ENCODE peak calls at places on chromosomes 11 and 22, in six cellular contexts. One of them, this sample, is unnamed.

GRCh38 chr11:132300283-132300682 is 929.9 kb downstream of the NTM start:
- DNase-seq in testis: peak
- DNase-seq in stomach: no peak
- DNase-seq in uterus: no peak
- DNase-seq in Peyer's patch: no peak
- DNase-seq in heart left ventricle: no peak
- DNase-seq in this sample: no peak

GRCh38 chr11:15663778-15664218 is 549.1 kb downstream of the INSC start:
- DNase-seq in testis: peak
- DNase-seq in Peyer's patch: no peak
- DNase-seq in stomach: no peak
- DNase-seq in uterus: no peak
- DNase-seq in heart left ventricle: no peak
- DNase-seq in this sample: peak

GRCh38 chr11:57390535-57390934 is at the start of gene PRG2:
- DNase-seq in uterus: no peak
- DNase-seq in testis: no peak
- DNase-seq in stomach: no peak
- DNase-seq in heart left ventricle: no peak
- DNase-seq in Peyer's patch: no peak
- DNase-seq in this sample: no peak

GRCh38 chr11:125345706-125346561 is 150.1 kb downstream of the FEZ1 start:
- DNase-seq in testis: peak
- DNase-seq in uterus: peak
- DNase-seq in heart left ventricle: peak
- DNase-seq in stomach: peak
- DNase-seq in Peyer's patch: peak
- DNase-seq in this sample: peak

GRCh38 chr11:93073026-93073425 is 103.6 kb downstream of the MTNR1B start:
- DNase-seq in stomach: no peak
- DNase-seq in testis: no peak
- DNase-seq in uterus: no peak
- DNase-seq in heart left ventricle: no peak
- DNase-seq in Peyer's patch: no peak
- DNase-seq in this sample: no peak

GRCh38 chr11:32081129-32081641 is 9.7 kb upstream of the RCN1 start:
- DNase-seq in testis: no peak
- DNase-seq in heart left ventricle: peak
- DNase-seq in uterus: no peak
- DNase-seq in Peyer's patch: no peak
- DNase-seq in stomach: no peak
- DNase-seq in this sample: peak

GRCh38 chr22:30433227-30433626 is 7.7 kb downstream of the MTFP1 start:
- DNase-seq in stomach: no peak
- DNase-seq in Peyer's patch: no peak
- DNase-seq in testis: no peak
- DNase-seq in heart left ventricle: no peak
- DNase-seq in uterus: no peak
- DNase-seq in this sample: no peak

GRCh38 chr22:36384766-36385400 is 2.9 kb downstream of the MYH9 start:
- DNase-seq in uterus: no peak
- DNase-seq in testis: no peak
- DNase-seq in Peyer's patch: peak
- DNase-seq in heart left ventricle: no peak
- DNase-seq in stomach: no peak
- DNase-seq in this sample: no peak

GRCh38 chr22:17496843-17497242 is 66.5 kb upstream of the SLC25A18 start:
- DNase-seq in testis: no peak
- DNase-seq in uterus: no peak
- DNase-seq in heart left ventricle: no peak
- DNase-seq in Peyer's patch: no peak
- DNase-seq in stomach: no peak
- DNase-seq in this sample: no peak

GRCh38 chr11:119793335-119793984 is 64.5 kb upstream of the NECTIN1 start:
- DNase-seq in heart left ventricle: no peak
- DNase-seq in Peyer's patch: no peak
- DNase-seq in testis: peak
- DNase-seq in stomach: no peak
- DNase-seq in uterus: no peak
- DNase-seq in this sample: no peak

GRCh38 chr11:128576555-128576954 is 10.8 kb downstream of the ETS1 start:
- DNase-seq in heart left ventricle: no peak
- DNase-seq in stomach: no peak
- DNase-seq in testis: no peak
- DNase-seq in uterus: no peak
- DNase-seq in Peyer's patch: no peak
- DNase-seq in this sample: no peak

GRCh38 chr22:44594951-44595350 is 96.9 kb upstream of the RTL6 start:
- DNase-seq in stomach: no peak
- DNase-seq in testis: no peak
- DNase-seq in uterus: no peak
- DNase-seq in Peyer's patch: no peak
- DNase-seq in heart left ventricle: no peak
- DNase-seq in this sample: no peak

GRCh38 chr11:119489087-119489486 is 66.1 kb upstream of the THY1 start:
- DNase-seq in heart left ventricle: no peak
- DNase-seq in stomach: no peak
- DNase-seq in uterus: no peak
- DNase-seq in Peyer's patch: peak
- DNase-seq in testis: no peak
- DNase-seq in this sample: no peak

GRCh38 chr11:2420502-2421225 is 20.1 kb downstream of the TSSC4 start:
- DNase-seq in heart left ventricle: peak
- DNase-seq in uterus: peak
- DNase-seq in testis: peak
- DNase-seq in Peyer's patch: peak
- DNase-seq in stomach: peak
- DNase-seq in this sample: peak

GRCh38 chr11:117677729-117678310 is 119.2 kb downstream of the DSCAML1 start:
- DNase-seq in testis: no peak
- DNase-seq in uterus: no peak
- DNase-seq in heart left ventricle: peak
- DNase-seq in Peyer's patch: no peak
- DNase-seq in stomach: no peak
- DNase-seq in this sample: no peak

DNA sequence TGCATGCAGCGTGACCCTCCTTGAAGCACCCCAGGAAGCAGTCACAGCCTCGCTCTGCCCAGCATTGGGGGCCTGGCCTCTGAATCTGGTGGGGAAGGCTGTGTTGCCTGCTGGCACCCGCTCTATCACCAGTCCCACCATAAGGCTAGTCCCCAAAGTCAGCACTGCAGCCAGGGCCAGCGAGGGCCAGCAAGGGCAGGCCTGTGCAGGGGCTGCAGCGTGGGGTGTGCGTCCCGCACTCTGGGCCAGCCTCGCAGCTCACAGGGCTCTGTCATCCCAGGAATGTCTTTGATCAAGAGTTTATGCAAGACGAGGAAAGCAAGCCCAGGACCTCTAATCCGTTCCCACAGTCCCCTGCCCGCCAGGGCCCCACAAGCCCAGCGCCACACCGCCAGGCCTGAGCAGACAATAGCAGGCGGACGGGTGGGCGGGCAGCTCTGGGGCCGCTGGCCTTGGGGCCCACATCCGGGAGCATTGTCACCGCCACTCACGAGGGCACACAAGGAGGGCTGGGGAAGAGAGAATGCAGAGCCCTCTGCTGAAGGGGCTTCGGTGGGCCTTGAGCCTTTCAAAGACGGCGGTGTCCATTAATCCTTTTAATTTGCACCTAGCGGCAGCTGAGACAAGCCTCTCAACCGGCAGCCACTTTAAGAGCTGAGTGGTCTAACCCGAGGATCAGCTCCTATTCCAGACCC is 17.1 kb downstream of the LTO1 start:
- DNase-seq in stomach: no peak
- DNase-seq in uterus: no peak
- DNase-seq in Peyer's patch: no peak
- DNase-seq in testis: no peak
- DNase-seq in heart left ventricle: peak
- DNase-seq in this sample: no peak
- H3K27ac ChIP-seq in stomach: no peak
- H3K27ac ChIP-seq in uterus: no peak
- H3K27ac ChIP-seq in Peyer's patch: no peak
- H3K27ac ChIP-seq in testis: no peak
- H3K27ac ChIP-seq in heart left ventricle: no peak
- H3K27ac ChIP-seq in this sample: no peak

DNA sequence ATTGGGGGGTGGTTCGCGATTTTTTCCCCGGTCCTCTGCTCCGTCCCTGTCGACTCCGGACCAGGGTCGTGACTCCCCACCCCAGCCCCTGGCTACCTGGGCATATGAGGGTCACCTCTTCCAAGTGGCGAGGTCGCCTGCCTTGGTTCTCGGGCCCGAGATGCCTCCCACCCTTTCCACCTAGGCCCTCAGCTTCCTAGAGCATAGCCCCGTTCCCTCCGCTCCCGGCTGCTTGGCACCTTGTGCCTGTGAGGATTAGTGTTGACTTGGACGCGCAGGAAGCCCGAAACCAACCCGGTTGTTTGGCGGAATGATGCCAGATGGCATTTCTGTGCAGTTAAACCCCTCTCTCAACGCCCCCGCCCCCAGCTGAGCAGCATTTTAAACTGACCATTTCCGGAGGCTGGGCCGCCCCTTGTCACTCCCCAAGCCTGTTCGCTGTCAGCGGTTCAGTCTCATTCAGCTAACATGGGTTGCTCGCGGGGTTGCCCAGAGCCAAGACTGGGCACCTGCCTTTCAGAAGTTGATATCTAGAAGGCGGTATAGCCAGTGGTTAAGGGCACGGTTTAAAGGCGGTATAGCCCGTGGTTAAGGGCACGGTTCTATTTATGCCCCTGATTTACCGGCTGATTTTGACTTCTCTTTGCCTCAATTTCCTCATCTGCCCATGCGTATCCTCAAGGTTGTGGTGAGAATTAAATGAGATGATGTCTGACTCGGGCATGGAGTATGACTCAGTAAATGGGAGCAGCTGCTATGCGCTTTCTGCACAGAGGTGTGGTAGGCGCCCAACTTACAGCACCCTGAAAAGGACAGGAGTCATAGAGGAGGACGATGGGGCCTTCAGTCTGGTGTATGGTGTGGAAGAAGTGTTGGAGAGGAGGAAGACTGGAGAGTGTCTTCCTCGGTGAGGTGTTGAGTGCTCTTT is 639 bp downstream of the INCENP start:
- DNase-seq in Peyer's patch: peak
- DNase-seq in testis: peak
- DNase-seq in heart left ventricle: no peak
- DNase-seq in stomach: no peak
- DNase-seq in uterus: no peak
- DNase-seq in this sample: peak
- TF ChIP-seq POLR2A in Peyer's patch: no peak
- TF ChIP-seq POLR2A in testis: no peak
- TF ChIP-seq POLR2A in heart left ventricle: no peak
- TF ChIP-seq POLR2A in stomach: no peak
- TF ChIP-seq POLR2A in uterus: no peak
- TF ChIP-seq POLR2A in this sample: no peak

GRCh38 chr11:65275906-65276305 is 14.1 kb downstream of the POLA2 start:
- DNase-seq in testis: no peak
- DNase-seq in Peyer's patch: no peak
- DNase-seq in stomach: no peak
- DNase-seq in heart left ventricle: no peak
- DNase-seq in uterus: no peak
- DNase-seq in this sample: no peak

GRCh38 chr11:65279713-65280459 is 18.1 kb downstream of the POLA2 start:
- DNase-seq in testis: no peak
- DNase-seq in heart left ventricle: peak
- DNase-seq in stomach: peak
- DNase-seq in Peyer's patch: peak
- DNase-seq in uterus: peak
- DNase-seq in this sample: no peak

GRCh38 chr11:65277878-65278277 is 16.1 kb downstream of the POLA2 start:
- DNase-seq in uterus: no peak
- DNase-seq in Peyer's patch: no peak
- DNase-seq in testis: no peak
- DNase-seq in stomach: no peak
- DNase-seq in heart left ventricle: no peak
- DNase-seq in this sample: no peak

GRCh38 chr11:65278351-65278750 is 16.6 kb downstream of the POLA2 start:
- DNase-seq in stomach: no peak
- DNase-seq in testis: no peak
- DNase-seq in uterus: no peak
- DNase-seq in heart left ventricle: no peak
- DNase-seq in Peyer's patch: no peak
- DNase-seq in this sample: no peak

DNA sequence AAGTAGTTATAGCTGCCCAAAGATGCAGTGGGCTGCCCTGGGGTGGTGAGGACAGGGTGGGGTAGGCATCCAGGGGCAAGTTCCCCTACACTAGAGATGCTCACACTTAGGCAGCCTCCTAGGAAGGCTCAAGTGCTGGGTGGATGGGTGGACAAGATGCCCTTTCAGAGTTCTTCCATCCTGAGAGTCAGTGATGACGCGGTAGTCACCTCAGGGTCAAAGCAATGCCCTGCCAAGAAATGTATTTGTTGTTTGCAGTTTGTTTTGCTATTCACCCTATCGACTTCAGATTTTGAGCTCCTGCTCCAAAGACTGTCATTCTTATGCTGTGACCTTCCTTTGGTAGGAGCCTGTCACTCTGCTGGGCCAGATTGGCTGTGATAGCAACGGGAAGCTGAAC is 18.9 kb downstream of the POLA2 start:
- DNase-seq in heart left ventricle: no peak
- DNase-seq in uterus: no peak
- DNase-seq in stomach: no peak
- DNase-seq in testis: no peak
- DNase-seq in Peyer's patch: no peak
- DNase-seq in this sample: no peak
- H3K27ac ChIP-seq in heart left ventricle: no peak
- H3K27ac ChIP-seq in uterus: peak
- H3K27ac ChIP-seq in stomach: peak
- H3K27ac ChIP-seq in testis: no peak
- H3K27ac ChIP-seq in Peyer's patch: no peak
- H3K27ac ChIP-seq in this sample: no peak

GRCh38 chr22:41949297-41949965 is 2.5 kb upstream of the CENPM start:
- DNase-seq in stomach: no peak
- DNase-seq in heart left ventricle: no peak
- DNase-seq in testis: no peak
- DNase-seq in uterus: no peak
- DNase-seq in Peyer's patch: no peak
- DNase-seq in this sample: no peak
- TF ChIP-seq POLR2A in stomach: no peak
- TF ChIP-seq POLR2A in heart left ventricle: no peak
- TF ChIP-seq POLR2A in testis: no peak
- TF ChIP-seq POLR2A in uterus: no peak
- TF ChIP-seq POLR2A in Peyer's patch: no peak
- TF ChIP-seq POLR2A in this sample: no peak

This sample was measured in thyroid gland.